ENCODE peak calls at places on chromosomes 16 and 17, in six cellular contexts. W is mesendoderm, R is psoas muscle, J is adipocyte, A is esophagus squamous epithelium, Y is right atrium auricular region. U is an unnamed sample.

GRCh38 chr17:78252701-78253635 is 21.5 kb downstream of the TMEM235 start:
- DNase-seq in J (no peak), R (no peak), Y (no peak), W (no peak), A (no peak), U (no peak)

GRCh38 chr16:8355714-8356113 is 234.6 kb downstream of the TMEM114 start:
- DNase-seq in J (no peak), R (no peak), Y (no peak), A (no peak), W (peak; percentile 55), U (no peak)

GRCh38 chr16:35210681-35211433 is 1751.4 kb downstream of the TP53TG3F start:
- DNase-seq in R (no peak), Y (no peak), J (no peak), W (no peak), A (no peak), U (no peak)

GRCh38 chr17:49230636-49231562 is at the start of gene PHOSPHO1:
- DNase-seq in R (peak; percentile 91), W (peak; percentile 93), A (no peak), J (peak; percentile 93), Y (peak; percentile 85), U (peak; percentile 78)

GRCh38 chr16:88499836-88500251 is 46.8 kb downstream of the ZFPM1 start:
- DNase-seq in A (no peak), J (no peak), R (no peak), W (no peak), Y (no peak), U (no peak)

GRCh38 chr16:85878407-85878806 is 20.6 kb upstream of the IRF8 start:
- DNase-seq in Y (no peak), J (no peak), R (no peak), W (no peak), A (no peak), U (no peak)

GRCh38 chr16:8417145-8417544 is 173.2 kb downstream of the TMEM114 start:
- DNase-seq in W (no peak), J (no peak), A (no peak), R (no peak), Y (no peak), U (no peak)

GRCh38 chr17:34356194-34356593 is at the start of gene CCL13:
- DNase-seq in J (no peak), A (no peak), R (no peak), W (no peak), Y (no peak), U (no peak)

GRCh38 chr17:76700627-76701470 is 9.9 kb downstream of the MXRA7 start:
- DNase-seq in J (peak; percentile 84), W (peak; percentile 46), R (peak; percentile 87), Y (peak; percentile 92), A (no peak), U (peak; percentile 77)

GRCh38 chr16:1773703-1774455 is 945 bp upstream of the MRPS34 start:
- DNase-seq in A (no peak), J (peak; percentile 51), Y (no peak), W (no peak), R (peak; percentile 68), U (no peak)

GRCh38 chr17:30345527-30346075 is 11.7 kb upstream of the TMIGD1 start:
- DNase-seq in A (no peak), Y (no peak), R (no peak), J (no peak), W (no peak), U (no peak)

GRCh38 chr16:9114112-9114511 is 22.7 kb downstream of the HAPSTR1 start:
- DNase-seq in J (no peak), A (no peak), W (no peak), Y (no peak), R (no peak), U (no peak)

GRCh38 chr16:48537909-48538745 is 71.9 kb downstream of the N4BP1 start:
- DNase-seq in A (no peak), J (no peak), R (peak; percentile 76), W (no peak), Y (peak; percentile 67), U (peak; percentile 54)

GRCh38 chr16:67537636-67538591 is 9.3 kb downstream of the RIPOR1 start:
- DNase-seq in Y (no peak), J (peak; percentile 60), A (no peak), W (peak; percentile 45), R (peak; percentile 79), U (peak; percentile 65)

GRCh38 chr16:89170346-89171215 is 967 bp upstream of the CDH15 start:
- DNase-seq in W (peak; percentile 60), A (no peak), R (peak; percentile 63), Y (no peak), J (no peak), U (no peak)

GRCh38 chr16:85652431-85653221 is 36.1 kb downstream of the GINS2 start:
- DNase-seq in J (peak; percentile 36), R (peak; percentile 88), W (peak; percentile 28), Y (no peak), A (no peak), U (peak; percentile 73)

GRCh38 chr17:68701046-68701445 is 99.9 kb upstream of the FAM20A start:
- DNase-seq in R (no peak), A (no peak), Y (no peak), J (no peak), W (peak; percentile 97), U (no peak)

GRCh38 chr16:67460168-67460567 is 20.8 kb downstream of the ATP6V0D1 start:
- DNase-seq in W (no peak), J (no peak), Y (no peak), A (no peak), R (peak; percentile 73), U (peak; percentile 60)

GRCh38 chr16:61564741-61565140 is 471.5 kb downstream of the CDH8 start:
- DNase-seq in Y (no peak), J (no peak), R (no peak), A (no peak), W (no peak), U (no peak)

GRCh38 chr16:57920891-57921240 is 50.1 kb downstream of the CNGB1 start:
- DNase-seq in R (no peak), W (no peak), A (no peak), J (no peak), Y (no peak), U (no peak)

GRCh38 chr17:80877095-80877828 is 114.4 kb upstream of the CHMP6 start:
- DNase-seq in J (no peak), A (no peak), Y (no peak), W (no peak), R (peak; percentile 36), U (no peak)

GRCh38 chr16:85054948-85055502 is 27.4 kb downstream of the KIAA0513 start:
- DNase-seq in A (no peak), Y (no peak), J (peak; percentile 69), W (no peak), R (no peak), U (no peak)

GRCh38 chr17:32445976-32446375 is 1.7 kb downstream of the PSMD11 start:
- DNase-seq in R (no peak), W (no peak), A (no peak), Y (no peak), J (no peak), U (no peak)

GRCh38 chr17:75898065-75898464 is 1.3 kb upstream of the TRIM65 start:
- DNase-seq in J (no peak), Y (no peak), A (no peak), W (no peak), R (no peak), U (no peak)

GRCh38 chr16:17303101-17303500 is 167.7 kb downstream of the XYLT1 start:
- DNase-seq in A (no peak), R (no peak), Y (no peak), W (no peak), J (no peak), U (no peak)

GRCh38 chr16:89573826-89574680 is 1.5 kb upstream of the CPNE7 start:
- DNase-seq in Y (no peak), R (no peak), W (peak; percentile 11), J (no peak), A (no peak), U (no peak)

GRCh38 chr16:11328172-11329079 is 16.8 kb upstream of the RMI2 start:
- DNase-seq in R (peak; percentile 78), J (peak; percentile 98), A (peak; percentile 44), W (peak; percentile 99), Y (peak; percentile 89), U (peak; percentile 80)

GRCh38 chr17:19359151-19359550 is 3.4 kb downstream of the B9D1 start:
- DNase-seq in Y (no peak), R (no peak), W (no peak), J (no peak), A (no peak), U (no peak)

GRCh38 chr17:67636841-67637240 is 80.9 kb upstream of the NOL11 start:
- DNase-seq in A (no peak), W (no peak), J (no peak), R (no peak), Y (no peak), U (no peak)

GRCh38 chr17:57274162-57274561 is 17.8 kb downstream of the MSI2 start:
- DNase-seq in R (no peak), W (no peak), J (no peak), Y (no peak), A (no peak), U (no peak)
- H3K4me1 ChIP-seq in R (peaks cover 25% of the 10 kb centered on the region), W (peaks cover 3% of the 10 kb centered on the region), J (no peaks in the 10 kb centered on the region), Y (no peaks in the 10 kb centered on the region), A (no peaks in the 10 kb centered on the region), U (no peaks in the 10 kb centered on the region)

GRCh38 chr17:28918295-28918694 is 15.4 kb upstream of the DHRS13 start:
- DNase-seq in Y (no peak), A (no peak), W (no peak), J (no peak), R (no peak), U (no peak)
- H3K36me3 ChIP-seq in Y (peaks cover 98% of the 10 kb centered on the region), A (peaks cover 21% of the 10 kb centered on the region), W (peaks cover 42% of the 10 kb centered on the region), J (peaks cover 89% of the 10 kb centered on the region), R (peaks cover 15% of the 10 kb centered on the region), U (no peaks in the 10 kb centered on the region)

DNA sequence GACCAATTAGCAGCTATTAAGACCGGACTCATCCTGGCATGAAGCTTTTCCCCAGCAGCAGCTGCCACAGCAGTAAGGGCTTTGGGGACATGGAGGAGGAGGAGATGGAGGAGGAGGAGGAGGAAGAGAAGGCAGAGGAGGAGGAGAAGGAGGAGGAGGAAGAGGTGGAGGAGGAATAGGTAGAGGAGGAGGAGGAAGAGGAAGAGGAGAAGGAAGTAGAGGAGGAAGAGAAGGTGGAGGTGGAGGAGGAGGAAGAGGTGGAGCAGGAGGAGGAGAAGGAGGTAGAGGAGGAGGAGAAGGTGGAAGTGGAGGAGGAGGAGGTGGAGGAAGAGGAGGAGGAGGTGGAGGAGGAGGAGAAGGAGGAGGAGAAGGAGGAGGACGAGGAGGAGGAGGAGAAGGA is 50.2 kb upstream of the IRX3 start:
- DNase-seq in Y (no peak), J (no peak), R (no peak), W (no peak), A (no peak), U (no peak)
- H3K27me3 ChIP-seq in Y (no peaks in the 10 kb centered on the region), J (peaks cover 17% of the 10 kb centered on the region), R (no peaks in the 10 kb centered on the region), W (no peaks in the 10 kb centered on the region), A (peaks cover 14% of the 10 kb centered on the region), U (no peaks in the 10 kb centered on the region)

GRCh38 chr16:27304102-27304501 is 9.7 kb upstream of the IL4R start:
- DNase-seq in A (no peak), J (no peak), R (no peak), Y (no peak), W (no peak), U (no peak)

GRCh38 chr16:27304881-27305280 is 8.9 kb upstream of the IL4R start:
- DNase-seq in R (no peak), A (no peak), W (no peak), Y (no peak), J (no peak), U (no peak)

GRCh38 chr16:27305839-27306442 is 7.8 kb upstream of the IL4R start:
- DNase-seq in J (no peak), Y (no peak), A (no peak), W (no peak), R (no peak), U (no peak)

GRCh38 chr16:27303256-27304100 is 10.3 kb upstream of the IL4R start:
- DNase-seq in J (no peak), A (no peak), R (no peak), W (no peak), Y (no peak), U (no peak)

GRCh38 chr16:27305342-27305741 is 8.4 kb upstream of the IL4R start:
- DNase-seq in A (no peak), Y (no peak), W (no peak), J (peak; percentile 20), R (no peak), U (no peak)
- H3K4me1 ChIP-seq in A (peaks cover 12% of the 10 kb centered on the region), Y (no peaks in the 10 kb centered on the region), W (no peaks in the 10 kb centered on the region), J (peaks cover 13% of the 10 kb centered on the region), R (no peaks in the 10 kb centered on the region), U (no peaks in the 10 kb centered on the region)

U was measured in uterus.